ENCODE peak calls at places on chromosomes 6 and 20, in seven cellular contexts. One of them, this sample, is unnamed.

GRCh38 chr6:111841822-111842221 is 31.4 kb downstream of the FYN start:
- DNase-seq in H54: no peak
- DNase-seq in cardiac fibroblast: peak; percentile 79
- DNase-seq in activated CD4-positive, alpha-beta T cell treated with anti-CD3 and anti-CD28 coated beads, Interleukin-2, amount 50 U/mL, for 1 hour: no peak
- DNase-seq in dermis microvascular lymphatic vessel endothelial cell: peak; percentile 80
- DNase-seq in RPMI7951: peak; percentile 86
- DNase-seq in ELF-1: no peak
- DNase-seq in this sample: peak; percentile 92

GRCh38 chr6:109299695-109300564 is 82.3 kb downstream of the CD164 start:
- DNase-seq in H54: no peak
- DNase-seq in cardiac fibroblast: no peak
- DNase-seq in activated CD4-positive, alpha-beta T cell treated with anti-CD3 and anti-CD28 coated beads, Interleukin-2, amount 50 U/mL, for 1 hour: no peak
- DNase-seq in dermis microvascular lymphatic vessel endothelial cell: no peak
- DNase-seq in RPMI7951: no peak
- DNase-seq in ELF-1: no peak
- DNase-seq in this sample: no peak

GRCh38 chr6:143536461-143536865 is 24.9 kb upstream of the FUCA2 start:
- DNase-seq in H54: peak; percentile 27
- DNase-seq in cardiac fibroblast: peak; percentile 40
- DNase-seq in activated CD4-positive, alpha-beta T cell treated with anti-CD3 and anti-CD28 coated beads, Interleukin-2, amount 50 U/mL, for 1 hour: peak; percentile 37
- DNase-seq in dermis microvascular lymphatic vessel endothelial cell: peak; percentile 36
- DNase-seq in RPMI7951: peak; percentile 55
- DNase-seq in ELF-1: peak; percentile 42
- DNase-seq in this sample: peak; percentile 32

GRCh38 chr20:24977797-24978196 is 14.8 kb downstream of the APMAP start:
- DNase-seq in H54: no peak
- DNase-seq in cardiac fibroblast: no peak
- DNase-seq in activated CD4-positive, alpha-beta T cell treated with anti-CD3 and anti-CD28 coated beads, Interleukin-2, amount 50 U/mL, for 1 hour: no peak
- DNase-seq in dermis microvascular lymphatic vessel endothelial cell: no peak
- DNase-seq in RPMI7951: no peak
- DNase-seq in ELF-1: no peak
- DNase-seq in this sample: no peak

GRCh38 chr6:40810176-40810575 is 223.0 kb upstream of the LRFN2 start:
- DNase-seq in H54: peak; percentile 30
- DNase-seq in cardiac fibroblast: no peak
- DNase-seq in activated CD4-positive, alpha-beta T cell treated with anti-CD3 and anti-CD28 coated beads, Interleukin-2, amount 50 U/mL, for 1 hour: no peak
- DNase-seq in dermis microvascular lymphatic vessel endothelial cell: peak; percentile 45
- DNase-seq in RPMI7951: peak; percentile 85
- DNase-seq in ELF-1: no peak
- DNase-seq in this sample: no peak

GRCh38 chr6:56374841-56375369 is 127.5 kb upstream of the COL21A1 start:
- DNase-seq in H54: no peak
- DNase-seq in cardiac fibroblast: peak; percentile 79
- DNase-seq in activated CD4-positive, alpha-beta T cell treated with anti-CD3 and anti-CD28 coated beads, Interleukin-2, amount 50 U/mL, for 1 hour: no peak
- DNase-seq in dermis microvascular lymphatic vessel endothelial cell: peak; percentile 73
- DNase-seq in RPMI7951: peak; percentile 57
- DNase-seq in ELF-1: no peak
- DNase-seq in this sample: peak; percentile 77

GRCh38 chr6:34182751-34183531 is 37.1 kb upstream of the GRM4 start:
- DNase-seq in H54: no peak
- DNase-seq in cardiac fibroblast: no peak
- DNase-seq in activated CD4-positive, alpha-beta T cell treated with anti-CD3 and anti-CD28 coated beads, Interleukin-2, amount 50 U/mL, for 1 hour: peak; percentile 61
- DNase-seq in dermis microvascular lymphatic vessel endothelial cell: no peak
- DNase-seq in RPMI7951: peak; percentile 26
- DNase-seq in ELF-1: no peak
- DNase-seq in this sample: no peak

GRCh38 chr6:166877906-166878305 is 78.4 kb downstream of the RNASET2 start:
- DNase-seq in H54: no peak
- DNase-seq in cardiac fibroblast: no peak
- DNase-seq in activated CD4-positive, alpha-beta T cell treated with anti-CD3 and anti-CD28 coated beads, Interleukin-2, amount 50 U/mL, for 1 hour: no peak
- DNase-seq in dermis microvascular lymphatic vessel endothelial cell: no peak
- DNase-seq in RPMI7951: no peak
- DNase-seq in ELF-1: no peak
- DNase-seq in this sample: peak; percentile 4

GRCh38 chr6:4370066-4370465 is 234.7 kb upstream of the ECI2 start:
- DNase-seq in H54: peak; percentile 80
- DNase-seq in cardiac fibroblast: peak; percentile 80
- DNase-seq in activated CD4-positive, alpha-beta T cell treated with anti-CD3 and anti-CD28 coated beads, Interleukin-2, amount 50 U/mL, for 1 hour: no peak
- DNase-seq in dermis microvascular lymphatic vessel endothelial cell: peak; percentile 52
- DNase-seq in RPMI7951: peak; percentile 94
- DNase-seq in ELF-1: peak; percentile 57
- DNase-seq in this sample: peak; percentile 96

GRCh38 chr6:105994522-105995402 is 91.4 kb upstream of the PRDM1 start:
- DNase-seq in H54: peak; percentile 28
- DNase-seq in cardiac fibroblast: peak; percentile 45
- DNase-seq in activated CD4-positive, alpha-beta T cell treated with anti-CD3 and anti-CD28 coated beads, Interleukin-2, amount 50 U/mL, for 1 hour: peak; percentile 36
- DNase-seq in dermis microvascular lymphatic vessel endothelial cell: peak; percentile 34
- DNase-seq in RPMI7951: peak; percentile 87
- DNase-seq in ELF-1: peak; percentile 81
- DNase-seq in this sample: peak; percentile 56

GRCh38 chr6:48834706-48835105 is 628.3 kb downstream of the MMUT start:
- DNase-seq in H54: no peak
- DNase-seq in cardiac fibroblast: peak; percentile 55
- DNase-seq in activated CD4-positive, alpha-beta T cell treated with anti-CD3 and anti-CD28 coated beads, Interleukin-2, amount 50 U/mL, for 1 hour: no peak
- DNase-seq in dermis microvascular lymphatic vessel endothelial cell: no peak
- DNase-seq in RPMI7951: peak; percentile 45
- DNase-seq in ELF-1: no peak
- DNase-seq in this sample: peak; percentile 27

GRCh38 chr6:137185290-137185689 is 11.8 kb upstream of the IL22RA2 start:
- DNase-seq in H54: no peak
- DNase-seq in cardiac fibroblast: no peak
- DNase-seq in activated CD4-positive, alpha-beta T cell treated with anti-CD3 and anti-CD28 coated beads, Interleukin-2, amount 50 U/mL, for 1 hour: no peak
- DNase-seq in dermis microvascular lymphatic vessel endothelial cell: no peak
- DNase-seq in RPMI7951: no peak
- DNase-seq in ELF-1: no peak
- DNase-seq in this sample: no peak

GRCh38 chr6:157912326-157912725 is 69.3 kb upstream of the SYNJ2 start:
- DNase-seq in H54: peak; percentile 3
- DNase-seq in cardiac fibroblast: peak; percentile 90
- DNase-seq in activated CD4-positive, alpha-beta T cell treated with anti-CD3 and anti-CD28 coated beads, Interleukin-2, amount 50 U/mL, for 1 hour: no peak
- DNase-seq in dermis microvascular lymphatic vessel endothelial cell: peak; percentile 8
- DNase-seq in RPMI7951: peak; percentile 79
- DNase-seq in ELF-1: no peak
- DNase-seq in this sample: peak; percentile 96

GRCh38 chr6:52518279-52518944 is 58.4 kb downstream of the TRAM2 start:
- DNase-seq in H54: no peak
- DNase-seq in cardiac fibroblast: no peak
- DNase-seq in activated CD4-positive, alpha-beta T cell treated with anti-CD3 and anti-CD28 coated beads, Interleukin-2, amount 50 U/mL, for 1 hour: no peak
- DNase-seq in dermis microvascular lymphatic vessel endothelial cell: no peak
- DNase-seq in RPMI7951: no peak
- DNase-seq in ELF-1: no peak
- DNase-seq in this sample: no peak

GRCh38 chr20:49724637-49725606 is 11.2 kb upstream of the B4GALT5 start:
- DNase-seq in H54: no peak
- DNase-seq in cardiac fibroblast: peak; percentile 78
- DNase-seq in activated CD4-positive, alpha-beta T cell treated with anti-CD3 and anti-CD28 coated beads, Interleukin-2, amount 50 U/mL, for 1 hour: no peak
- DNase-seq in dermis microvascular lymphatic vessel endothelial cell: peak; percentile 90
- DNase-seq in RPMI7951: peak; percentile 85
- DNase-seq in ELF-1: no peak
- DNase-seq in this sample: peak; percentile 86

GRCh38 chr20:53216856-53217576 is 244.9 kb downstream of the TSHZ2 start:
- DNase-seq in H54: peak; percentile 36
- DNase-seq in cardiac fibroblast: peak; percentile 34
- DNase-seq in activated CD4-positive, alpha-beta T cell treated with anti-CD3 and anti-CD28 coated beads, Interleukin-2, amount 50 U/mL, for 1 hour: peak; percentile 87
- DNase-seq in dermis microvascular lymphatic vessel endothelial cell: peak; percentile 42
- DNase-seq in RPMI7951: peak; percentile 22
- DNase-seq in ELF-1: peak; percentile 84
- DNase-seq in this sample: peak; percentile 10

This sample was measured in iris pigment epithelial cell.